ENCODE peak calls at places on chromosome 11, in nine cellular contexts. A, H, U, O, W, G, K, X and S are unnamed samples.
A peak's percentile ranks its signal among the peaks of the same experiment; 100 is the strongest.

GRCh38 chr11:78212586-78213371 is 24.1 kb downstream of the USP35 start:
- DNase-seq in A (peak; percentile 43), H (peak; percentile 48), U (peak; percentile 48), O (no peak), W (no peak), G (no peak), K (no peak), X (no peak), S (no peak)

GRCh38 chr11:94545641-94546470 is 2.1 kb downstream of the FUT4 start:
- DNase-seq in A (no peak), H (no peak), U (no peak), O (no peak), W (no peak), G (no peak), K (no peak), X (no peak), S (no peak)

GRCh38 chr11:10139656-10140055 is 154.4 kb downstream of the SBF2 start:
- DNase-seq in A (peak; percentile 85), H (peak; percentile 85), U (no peak), O (no peak), W (no peak), G (no peak), K (no peak), X (peak; percentile 56), S (peak; percentile 19)

GRCh38 chr11:61870429-61871039 is 20.8 kb downstream of the FADS3 start:
- DNase-seq in A (peak; percentile 21), H (peak; percentile 50), U (no peak), O (no peak), W (no peak), G (no peak), K (no peak), X (no peak), S (no peak)

GRCh38 chr11:124943242-124943641 is 7.4 kb upstream of the HEPACAM start:
- DNase-seq in A (no peak), H (no peak), U (peak; percentile 82), O (no peak), W (no peak), G (no peak), K (no peak), X (no peak), S (no peak)

GRCh38 chr11:65064847-65065240 is 6.5 kb upstream of the NAALADL1 start:
- DNase-seq in A (no peak), H (no peak), U (no peak), O (no peak), W (no peak), G (no peak), K (no peak), X (no peak), S (no peak)

GRCh38 chr11:115819014-115819413 is 314.8 kb upstream of the CADM1 start:
- DNase-seq in A (no peak), H (no peak), U (no peak), O (no peak), W (no peak), G (no peak), K (no peak), X (no peak), S (no peak)

GRCh38 chr11:75510011-75510595 is 15.6 kb downstream of the GDPD5 start:
- DNase-seq in A (no peak), H (no peak), U (no peak), O (no peak), W (no peak), G (no peak), K (no peak), X (no peak), S (no peak)

GRCh38 chr11:114147389-114148382 is 88.2 kb downstream of the ZBTB16 start:
- DNase-seq in A (no peak), H (peak; percentile 23), U (no peak), O (no peak), W (no peak), G (no peak), K (no peak), X (no peak), S (no peak)